ENCODE peak calls at places on chromosomes 12 and 14, in eight cellular contexts. N, J, R, W, T, C, D and E are unnamed samples.

GRCh38 chr14:65226824-65227604 is 124.7 kb upstream of the MAX start:
- DNase-seq in N (no peak), J (no peak), R (no peak), W (peak), T (no peak), C (no peak), D (no peak), E (no peak)

GRCh38 chr12:131067993-131068942 is 114.6 kb downstream of the ADGRD1 start:
- DNase-seq in N (peak), J (no peak), R (no peak), W (no peak), T (peak), C (no peak), D (peak), E (no peak)

GRCh38 chr14:36967892-36968555 is 204.4 kb downstream of the SLC25A21 start:
- DNase-seq in N (no peak), J (no peak), R (no peak), W (peak), T (no peak), C (no peak), D (no peak), E (no peak)

GRCh38 chr14:94143239-94143638 is 13.8 kb upstream of the IFI27L2 start:
- DNase-seq in N (no peak), J (no peak), R (no peak), W (peak), T (no peak), C (no peak), D (no peak), E (peak)

GRCh38 chr12:65500121-65500846 is 221.8 kb downstream of the MSRB3 start:
- DNase-seq in N (no peak), J (no peak), R (no peak), W (peak), T (no peak), C (no peak), D (no peak), E (no peak)

GRCh38 chr12:132490481-132491348 is 764 bp downstream of the FBRSL1 start:
- DNase-seq in N (no peak), J (peak), R (no peak), W (no peak), T (no peak), C (no peak), D (no peak), E (no peak)

GRCh38 chr14:52840916-52841315 is 49.5 kb upstream of the GNPNAT1 start:
- DNase-seq in N (no peak), J (no peak), R (no peak), W (peak), T (peak), C (no peak), D (no peak), E (no peak)

GRCh38 chr12:98373019-98373554 is 142.3 kb upstream of the TMPO start:
- DNase-seq in N (no peak), J (peak), R (peak), W (peak), T (no peak), C (no peak), D (no peak), E (no peak)

GRCh38 chr14:99524804-99525698 is 43.8 kb downstream of the CCNK start:
- DNase-seq in N (peak), J (no peak), R (no peak), W (peak), T (no peak), C (no peak), D (no peak), E (no peak)

GRCh38 chr14:51321036-51321435 is 81.0 kb downstream of the TMX1 start:
- DNase-seq in N (no peak), J (no peak), R (no peak), W (no peak), T (no peak), C (no peak), D (no peak), E (no peak)

GRCh38 chr12:121222847-121223246 is 12.9 kb downstream of the P2RX4 start:
- DNase-seq in N (no peak), J (no peak), R (no peak), W (no peak), T (no peak), C (no peak), D (no peak), E (no peak)

GRCh38 chr12:123148223-123148622 is 2.7 kb downstream of the PITPNM2 start:
- DNase-seq in N (no peak), J (no peak), R (no peak), W (no peak), T (no peak), C (no peak), D (peak), E (no peak)

GRCh38 chr14:50835280-50835679 is 4.3 kb upstream of the NIN start:
- DNase-seq in N (no peak), J (no peak), R (no peak), W (no peak), T (no peak), C (no peak), D (no peak), E (no peak)

GRCh38 chr12:19190292-19191031 is 60.9 kb downstream of the PLEKHA5 start:
- DNase-seq in N (no peak), J (no peak), R (no peak), W (peak), T (no peak), C (no peak), D (no peak), E (no peak)

GRCh38 chr12:107017042-107017441 is 30.1 kb upstream of the MTERF2 start:
- DNase-seq in N (no peak), J (no peak), R (no peak), W (no peak), T (no peak), C (no peak), D (no peak), E (no peak)

GRCh38 chr12:65637774-65638173 is 186.5 kb upstream of the HMGA2 start:
- DNase-seq in N (no peak), J (no peak), R (no peak), W (peak), T (no peak), C (no peak), D (no peak), E (no peak)

GRCh38 chr14:37585971-37586759 is 8.9 kb downstream of the FOXA1 start:
- DNase-seq in N (no peak), J (no peak), R (no peak), W (peak), T (no peak), C (no peak), D (no peak), E (no peak)

GRCh38 chr14:96060161-96060933 is 21.2 kb downstream of the C14orf132 start:
- DNase-seq in N (no peak), J (no peak), R (no peak), W (no peak), T (no peak), C (no peak), D (peak), E (no peak)

GRCh38 chr12:27198036-27198435 is 46.0 kb upstream of the STK38L start:
- DNase-seq in N (no peak), J (no peak), R (no peak), W (no peak), T (peak), C (no peak), D (no peak), E (no peak)

GRCh38 chr12:87967871-87968270 is 61.3 kb downstream of the C12orf50 start:
- DNase-seq in N (no peak), J (no peak), R (no peak), W (no peak), T (no peak), C (no peak), D (no peak), E (no peak)

GRCh38 chr12:56941299-56942017 is 7.2 kb upstream of the SDR9C7 start:
- DNase-seq in N (no peak), J (peak), R (no peak), W (peak), T (no peak), C (no peak), D (no peak), E (peak)

GRCh38 chr12:85923767-85924331 is 49.8 kb downstream of the NTS start:
- DNase-seq in N (no peak), J (peak), R (no peak), W (peak), T (no peak), C (no peak), D (no peak), E (no peak)

GRCh38 chr12:61213646-61214045 is 1046.6 kb upstream of the USP15 start:
- DNase-seq in N (no peak), J (no peak), R (no peak), W (peak), T (no peak), C (no peak), D (no peak), E (no peak)

GRCh38 chr14:82951171-82951570 is 1417.5 kb upstream of the SEL1L start:
- DNase-seq in N (no peak), J (no peak), R (no peak), W (no peak), T (no peak), C (no peak), D (no peak), E (no peak)

GRCh38 chr14:54189358-54190354 is 207.2 kb upstream of the CDKN3 start:
- DNase-seq in N (no peak), J (no peak), R (no peak), W (peak), T (no peak), C (no peak), D (no peak), E (no peak)

GRCh38 chr14:23093993-23094665 is 807 bp downstream of the ACIN1 start:
- DNase-seq in N (no peak), J (no peak), R (no peak), W (no peak), T (no peak), C (no peak), D (no peak), E (no peak)

GRCh38 chr12:68850390-68850789 is 42.4 kb downstream of the MDM2 start:
- DNase-seq in N (no peak), J (no peak), R (no peak), W (peak), T (no peak), C (no peak), D (no peak), E (no peak)

GRCh38 chr12:79674629-79675028 is 16.1 kb downstream of the PAWR start:
- DNase-seq in N (no peak), J (no peak), R (no peak), W (peak), T (no peak), C (no peak), D (no peak), E (no peak)

GRCh38 chr12:118763239-118763638 is 218.1 kb upstream of the SRRM4 start:
- DNase-seq in N (no peak), J (no peak), R (no peak), W (no peak), T (no peak), C (no peak), D (no peak), E (no peak)

GRCh38 chr12:93954160-93955112 is 193.9 kb upstream of the PLXNC1 start:
- DNase-seq in N (peak), J (no peak), R (no peak), W (no peak), T (peak), C (no peak), D (no peak), E (no peak)

GRCh38 chr14:51291016-51291415 is 51.0 kb downstream of the TMX1 start:
- DNase-seq in N (no peak), J (no peak), R (no peak), W (no peak), T (no peak), C (no peak), D (no peak), E (no peak)

GRCh38 chr14:99273025-99273723 is 1.2 kb upstream of the BCL11B start:
- DNase-seq in N (no peak), J (no peak), R (peak), W (no peak), T (no peak), C (no peak), D (peak), E (no peak)

DNA sequence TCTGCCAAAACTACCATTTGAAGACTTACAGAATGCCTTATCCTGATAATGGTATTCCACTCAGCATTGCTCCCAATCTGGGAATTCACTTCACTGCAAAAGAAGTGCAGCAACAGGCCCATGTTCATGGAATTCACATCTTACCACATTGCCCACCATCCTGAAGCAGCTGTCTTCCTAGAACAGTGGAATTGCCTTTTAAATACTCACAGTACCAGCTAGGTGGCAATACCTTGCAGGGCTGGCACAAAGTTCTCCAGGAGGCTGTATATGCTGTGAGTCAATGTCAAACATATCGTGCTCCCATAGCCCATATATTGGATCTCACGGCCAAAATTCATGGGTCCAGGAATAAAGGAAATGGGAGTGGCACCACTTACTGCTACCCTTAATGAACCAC is 83.8 kb upstream of the PLEKHG7 start:
- DNase-seq in N (no peak), J (no peak), R (no peak), W (peak), T (no peak), C (no peak), D (no peak), E (no peak)
- TF ChIP-seq CTCF in N (no peak), J (no peak), R (no peak), W (peak), T (no peak), C (no peak), D (no peak), E (no peak)

DNA sequence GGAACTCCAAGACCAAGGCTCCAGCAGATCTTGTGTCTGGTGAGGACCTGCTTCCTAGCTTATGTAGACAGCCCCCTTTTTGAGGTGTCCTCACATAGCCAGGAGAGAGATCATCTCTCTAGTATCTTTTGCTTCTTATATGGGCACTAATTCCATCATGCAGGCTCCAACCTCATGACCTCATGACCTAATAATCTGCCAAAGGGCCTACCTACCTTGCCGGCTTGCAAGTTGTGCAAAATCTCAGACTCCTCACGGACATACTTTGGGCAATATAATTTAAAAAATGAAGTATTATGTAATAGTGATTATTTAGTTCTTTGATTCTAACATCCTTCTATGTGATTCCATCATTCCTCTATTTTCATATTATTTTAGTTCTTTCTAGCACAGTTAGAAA is 333.1 kb upstream of the DIO2 start:
- DNase-seq in N (no peak), J (no peak), R (no peak), W (no peak), T (no peak), C (no peak), D (no peak), E (no peak)
- TF ChIP-seq CTCF in N (no peak), J (no peak), R (no peak), W (no peak), T (no peak), C (no peak), D (no peak), E (no peak)

DNA sequence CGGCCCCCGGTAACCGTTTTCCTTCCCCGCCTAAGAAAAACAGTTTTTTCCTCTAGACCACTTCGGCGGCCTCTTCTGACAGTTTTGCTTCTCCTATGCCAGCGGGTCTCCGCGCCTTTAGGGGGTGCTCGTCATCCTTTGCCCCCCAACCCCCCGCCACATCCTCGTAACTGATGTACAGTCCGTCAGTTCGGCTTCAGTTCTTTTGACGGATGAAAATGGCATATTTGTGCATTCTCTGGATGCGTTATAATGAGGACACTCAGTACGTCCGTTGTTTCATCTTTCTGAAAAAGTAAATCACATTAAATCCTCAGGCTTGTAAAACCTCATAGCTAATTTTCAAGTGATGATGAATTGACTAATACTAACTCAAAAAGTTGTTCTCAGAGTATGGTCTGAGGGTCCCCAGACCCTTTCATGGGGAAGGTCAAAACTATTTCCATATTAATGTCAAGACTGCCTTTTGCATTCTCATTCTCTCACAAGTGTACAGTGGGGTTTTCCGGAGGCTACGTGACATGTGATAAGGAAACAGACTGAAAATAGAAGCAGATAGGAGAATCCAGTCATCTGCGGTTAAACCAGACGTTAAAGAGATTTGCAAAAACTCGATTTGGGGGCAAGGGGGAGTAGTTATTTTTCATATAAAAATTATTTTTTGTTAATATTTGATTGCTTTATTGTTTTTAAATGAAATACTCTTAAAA is 829 bp upstream of the NAP1L1 start:
- DNase-seq in N (no peak), J (no peak), R (no peak), W (no peak), T (no peak), C (peak), D (no peak), E (no peak)
- TF ChIP-seq CTCF in N (peak), J (peak), R (peak), W (peak), T (no peak), C (peak), D (no peak), E (peak)

GRCh38 chr12:22173154-22173553 is 127.1 kb downstream of the CMAS start:
- DNase-seq in N (no peak), J (no peak), R (no peak), W (no peak), T (no peak), C (no peak), D (no peak), E (no peak)
- TF ChIP-seq CTCF in N (no peak), J (no peak), R (peak), W (peak), T (no peak), C (no peak), D (no peak), E (peak)

GRCh38 chr12:32285484-32285883 is 113.9 kb upstream of the FGD4 start:
- DNase-seq in N (no peak), J (no peak), R (no peak), W (no peak), T (no peak), C (no peak), D (no peak), E (no peak)
- TF ChIP-seq CTCF in N (no peak), J (no peak), R (no peak), W (no peak), T (no peak), C (no peak), D (no peak), E (no peak)